ENCODE peak calls at places on chromosomes 5 and 9, in four cellular contexts. One of them, this sample, is unnamed.
A peak's percentile ranks its signal among the peaks of the same experiment; 100 is the strongest.

GRCh38 chr5:33206962-33207506 is 233.7 kb upstream of the TARS1 start:
- DNase-seq in GM12878: no peak
- DNase-seq in K562: no peak
- DNase-seq in GM12891: no peak
- DNase-seq in this sample: no peak

GRCh38 chr9:134536101-134536900 is 105.3 kb upstream of the COL5A1 start:
- DNase-seq in K562: no peak
- DNase-seq in GM12878: no peak
- DNase-seq in GM12891: no peak
- DNase-seq in this sample: no peak

GRCh38 chr9:69421908-69422801 is 97.1 kb downstream of the ENTREP1 start:
- DNase-seq in GM12891: peak; percentile 56
- DNase-seq in K562: peak; percentile 54
- DNase-seq in GM12878: no peak
- DNase-seq in this sample: no peak

GRCh38 chr5:471750-472058 is 28.7 kb downstream of the EXOC3 start:
- DNase-seq in K562: no peak
- DNase-seq in GM12878: no peak
- DNase-seq in GM12891: no peak
- DNase-seq in this sample: peak; percentile 44

GRCh38 chr9:124780060-124780756 is 3.3 kb downstream of the OLFML2A start:
- DNase-seq in GM12891: no peak
- DNase-seq in K562: no peak
- DNase-seq in GM12878: no peak
- DNase-seq in this sample: no peak

GRCh38 chr5:120388016-120388781 is 75.9 kb upstream of the PRR16 start:
- DNase-seq in GM12878: no peak
- DNase-seq in GM12891: no peak
- DNase-seq in K562: no peak
- DNase-seq in this sample: peak; percentile 11

GRCh38 chr9:100567856-100568255 is 10.0 kb upstream of the CAVIN4 start:
- DNase-seq in GM12891: no peak
- DNase-seq in K562: no peak
- DNase-seq in GM12878: no peak
- DNase-seq in this sample: no peak

GRCh38 chr9:98429613-98430012 is 174.2 kb upstream of the TBC1D2 start:
- DNase-seq in GM12878: no peak
- DNase-seq in GM12891: no peak
- DNase-seq in K562: no peak
- DNase-seq in this sample: peak; percentile 40

GRCh38 chr9:20732118-20732517 is 48.1 kb downstream of the FOCAD start:
- DNase-seq in K562: no peak
- DNase-seq in GM12878: no peak
- DNase-seq in GM12891: no peak
- DNase-seq in this sample: no peak

GRCh38 chr5:152329191-152329590 is 75.9 kb downstream of the NMUR2 start:
- DNase-seq in GM12891: no peak
- DNase-seq in GM12878: no peak
- DNase-seq in K562: no peak
- DNase-seq in this sample: no peak

GRCh38 chr9:133107245-133107722 is 13.8 kb downstream of the RALGDS start:
- DNase-seq in GM12891: no peak
- DNase-seq in K562: no peak
- DNase-seq in GM12878: no peak
- DNase-seq in this sample: no peak

GRCh38 chr5:50958852-50959457 is 292.5 kb downstream of the PARP8 start:
- DNase-seq in K562: peak; percentile 18
- DNase-seq in GM12891: no peak
- DNase-seq in GM12878: no peak
- DNase-seq in this sample: peak; percentile 15

GRCh38 chr5:179258922-179259730 is 86.1 kb downstream of the ADAMTS2 start:
- DNase-seq in GM12878: no peak
- DNase-seq in K562: no peak
- DNase-seq in GM12891: no peak
- DNase-seq in this sample: no peak

GRCh38 chr5:101675510-101675909 is 620.6 kb downstream of the SLCO4C1 start:
- DNase-seq in GM12878: no peak
- DNase-seq in K562: no peak
- DNase-seq in GM12891: no peak
- DNase-seq in this sample: no peak

GRCh38 chr9:68560131-68560844 is 19.6 kb upstream of the TMEM252 start:
- DNase-seq in GM12891: no peak
- DNase-seq in GM12878: no peak
- DNase-seq in K562: peak; percentile 63
- DNase-seq in this sample: peak; percentile 94

GRCh38 chr5:76819851-76820280 is 1.0 kb downstream of the F2RL1 start:
- DNase-seq in GM12891: no peak
- DNase-seq in K562: no peak
- DNase-seq in GM12878: no peak
- DNase-seq in this sample: no peak

GRCh38 chr5:116861662-116862061 is 287.0 kb upstream of the SEMA6A start:
- DNase-seq in GM12878: no peak
- DNase-seq in K562: no peak
- DNase-seq in GM12891: no peak
- DNase-seq in this sample: no peak

GRCh38 chr9:120439147-120439546 is 140.8 kb downstream of the CDK5RAP2 start:
- DNase-seq in GM12891: no peak
- DNase-seq in GM12878: no peak
- DNase-seq in K562: peak; percentile 41
- DNase-seq in this sample: no peak
- TF ChIP-seq SPI1 in GM12891: no peak
- TF ChIP-seq SPI1 in GM12878: no peak
- TF ChIP-seq SPI1 in K562: no peak
- TF ChIP-seq SPI1 in this sample: no peak

GRCh38 chr5:15938961-15939360 is 240.6 kb downstream of the MARCHF11 start:
- DNase-seq in GM12878: no peak
- DNase-seq in GM12891: no peak
- DNase-seq in K562: no peak
- DNase-seq in this sample: no peak
- TF ChIP-seq POLR2AphosphoS5 in GM12878: no peak
- TF ChIP-seq POLR2AphosphoS5 in GM12891: no peak
- TF ChIP-seq POLR2AphosphoS5 in K562: no peak
- TF ChIP-seq POLR2AphosphoS5 in this sample: no peak

GRCh38 chr9:121498487-121499176 is 1.0 kb downstream of the GGTA1 start:
- DNase-seq in K562: no peak
- DNase-seq in GM12878: no peak
- DNase-seq in GM12891: peak; percentile 23
- DNase-seq in this sample: peak; percentile 65

GRCh38 chr9:121500165-121500478 is 478 bp upstream of the GGTA1 start:
- DNase-seq in GM12891: no peak
- DNase-seq in GM12878: no peak
- DNase-seq in K562: no peak
- DNase-seq in this sample: no peak

GRCh38 chr9:121499427-121500164 is at the start of gene GGTA1:
- DNase-seq in GM12878: no peak
- DNase-seq in K562: peak; percentile 48
- DNase-seq in GM12891: peak; percentile 36
- DNase-seq in this sample: no peak

GRCh38 chr9:121499177-121499426 is 542 bp downstream of the GGTA1 start:
- DNase-seq in K562: no peak
- DNase-seq in GM12891: peak; percentile 17
- DNase-seq in GM12878: no peak
- DNase-seq in this sample: no peak

GRCh38 chr9:121498150-121498486 is 1.5 kb downstream of the GGTA1 start:
- DNase-seq in GM12878: peak; percentile 21
- DNase-seq in GM12891: peak; percentile 71
- DNase-seq in K562: peak; percentile 66
- DNase-seq in this sample: no peak
- TF ChIP-seq SPI1 in GM12878: no peak
- TF ChIP-seq SPI1 in GM12891: no peak
- TF ChIP-seq SPI1 in K562: no peak
- TF ChIP-seq SPI1 in this sample: no peak

DNA sequence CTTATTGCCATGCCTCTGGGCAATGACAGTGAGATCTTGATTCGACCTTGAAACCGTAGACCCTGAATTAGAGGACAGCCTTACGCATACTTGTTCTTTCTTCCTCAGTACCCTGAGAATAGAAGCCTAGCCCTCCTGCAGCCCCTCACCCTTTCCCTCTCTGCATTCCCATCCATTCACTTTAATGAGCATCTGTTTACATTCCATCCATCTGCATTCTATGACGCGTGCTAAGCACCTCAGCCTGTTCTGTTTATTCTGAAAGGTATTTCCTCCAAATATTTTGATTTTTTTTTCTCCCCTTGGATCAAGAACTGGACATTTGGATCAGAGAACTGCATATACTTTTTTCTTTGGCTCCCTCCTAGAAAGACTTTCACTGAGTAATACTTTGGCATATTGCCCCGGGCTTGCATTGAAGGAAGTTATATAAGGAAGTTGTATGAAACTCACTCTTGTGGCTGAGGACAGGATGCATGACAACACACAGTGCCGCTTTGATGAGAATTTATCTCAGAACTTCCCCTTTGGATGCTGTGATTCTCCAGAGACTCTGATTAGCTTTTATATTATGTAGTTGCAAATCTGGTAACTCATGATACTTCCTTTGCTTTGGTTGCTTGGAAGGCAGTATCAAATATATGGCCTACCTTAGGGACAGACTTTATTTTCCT is 15.7 kb downstream of the TMEM8B start:
- DNase-seq in GM12878: peak; percentile 64
- DNase-seq in GM12891: no peak
- DNase-seq in K562: no peak
- DNase-seq in this sample: peak; percentile 90
- TF ChIP-seq POLR2AphosphoS5 in GM12878: no peak
- TF ChIP-seq POLR2AphosphoS5 in GM12891: no peak
- TF ChIP-seq POLR2AphosphoS5 in K562: no peak
- TF ChIP-seq POLR2AphosphoS5 in this sample: peak; percentile 96

GRCh38 chr5:74940782-74941363 is 74.7 kb upstream of the FAM169A start:
- DNase-seq in K562: no peak
- DNase-seq in GM12891: no peak
- DNase-seq in GM12878: no peak
- DNase-seq in this sample: no peak

GRCh38 chr5:74938250-74938649 is 72.1 kb upstream of the FAM169A start:
- DNase-seq in K562: no peak
- DNase-seq in GM12891: no peak
- DNase-seq in GM12878: no peak
- DNase-seq in this sample: no peak

GRCh38 chr5:74935752-74936091 is 69.5 kb upstream of the FAM169A start:
- DNase-seq in GM12878: no peak
- DNase-seq in GM12891: no peak
- DNase-seq in K562: no peak
- DNase-seq in this sample: no peak

GRCh38 chr5:74934949-74935751 is 69.0 kb upstream of the FAM169A start:
- DNase-seq in K562: no peak
- DNase-seq in GM12891: no peak
- DNase-seq in GM12878: no peak
- DNase-seq in this sample: no peak
- TF ChIP-seq SPI1 in K562: no peak
- TF ChIP-seq SPI1 in GM12891: no peak
- TF ChIP-seq SPI1 in GM12878: no peak
- TF ChIP-seq SPI1 in this sample: no peak

GRCh38 chr5:69189162-69190086 is at the start of gene CENPH:
- DNase-seq in GM12891: peak; percentile 78
- DNase-seq in K562: peak; percentile 90
- DNase-seq in GM12878: peak; percentile 63
- DNase-seq in this sample: peak; percentile 84
- TF ChIP-seq POLR2AphosphoS5 in GM12891: peak; percentile 65
- TF ChIP-seq POLR2AphosphoS5 in K562: peak; percentile 48
- TF ChIP-seq POLR2AphosphoS5 in GM12878: peak; percentile 71
- TF ChIP-seq POLR2AphosphoS5 in this sample: no peak

GRCh38 chr5:173213236-173213933 is 21.6 kb downstream of the NKX2-5 start:
- DNase-seq in GM12878: no peak
- DNase-seq in K562: no peak
- DNase-seq in GM12891: no peak
- DNase-seq in this sample: no peak

GRCh38 chr5:173222466-173222865 is 12.5 kb downstream of the NKX2-5 start:
- DNase-seq in GM12878: no peak
- DNase-seq in K562: no peak
- DNase-seq in GM12891: no peak
- DNase-seq in this sample: no peak

DNA sequence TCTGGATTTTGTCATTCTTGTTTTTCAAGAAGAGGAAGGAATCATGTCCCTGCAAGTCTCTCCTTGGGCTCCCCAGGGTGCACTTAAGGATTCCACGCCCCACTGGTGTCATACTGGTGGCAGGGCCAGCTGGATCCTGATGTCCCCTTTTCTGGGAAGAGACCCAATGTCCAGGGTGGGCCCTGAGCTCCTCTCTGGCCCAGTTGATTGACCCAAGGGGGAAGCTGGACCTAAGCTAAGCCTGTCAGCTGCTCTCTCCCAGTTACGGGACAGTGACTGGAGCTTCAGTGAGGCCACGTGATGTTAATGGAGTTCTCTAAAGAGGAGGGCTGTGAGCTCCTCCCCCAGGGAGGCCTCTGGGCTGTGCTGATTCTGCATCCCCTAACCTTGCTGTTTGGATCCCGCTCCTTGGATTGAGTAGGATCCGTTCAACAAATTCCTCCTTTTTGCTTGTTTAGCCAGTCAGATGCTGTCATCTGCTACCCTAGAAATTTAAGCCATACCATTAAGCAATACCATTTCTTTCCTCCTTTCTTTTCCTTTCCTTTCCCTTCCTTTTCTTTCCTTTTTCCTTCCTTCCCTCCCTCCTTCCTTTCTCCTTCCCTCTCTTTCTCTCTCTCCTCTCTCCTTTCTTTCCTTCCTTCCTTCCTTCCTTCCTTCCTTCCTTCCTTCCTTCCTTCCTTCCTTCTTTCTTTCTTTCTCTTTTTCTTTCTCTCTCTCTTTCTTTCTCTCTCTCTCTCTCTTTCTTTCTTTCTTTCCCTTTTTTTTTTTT is 17.2 kb downstream of the NKX2-5 start:
- DNase-seq in GM12878: no peak
- DNase-seq in K562: no peak
- DNase-seq in GM12891: no peak
- DNase-seq in this sample: no peak
- TF ChIP-seq SPI1 in GM12878: no peak
- TF ChIP-seq SPI1 in K562: no peak
- TF ChIP-seq SPI1 in GM12891: no peak
- TF ChIP-seq SPI1 in this sample: no peak

GRCh38 chr5:75050415-75050814 is 1.9 kb downstream of the GCNT4 start:
- DNase-seq in GM12878: no peak
- DNase-seq in K562: peak; percentile 39
- DNase-seq in GM12891: no peak
- DNase-seq in this sample: no peak

GRCh38 chr5:75054110-75054930 is 2.0 kb upstream of the GCNT4 start:
- DNase-seq in GM12878: no peak
- DNase-seq in GM12891: no peak
- DNase-seq in K562: no peak
- DNase-seq in this sample: no peak

GRCh38 chr5:75051217-75051751 is 1.1 kb downstream of the GCNT4 start:
- DNase-seq in GM12891: no peak
- DNase-seq in GM12878: no peak
- DNase-seq in K562: no peak
- DNase-seq in this sample: no peak

GRCh38 chr5:75053286-75054109 is 1.1 kb upstream of the GCNT4 start:
- DNase-seq in GM12878: no peak
- DNase-seq in K562: peak; percentile 8
- DNase-seq in GM12891: peak; percentile 27
- DNase-seq in this sample: peak; percentile 7

GRCh38 chr5:75052461-75053285 is at the start of gene GCNT4:
- DNase-seq in K562: no peak
- DNase-seq in GM12891: peak; percentile 25
- DNase-seq in GM12878: no peak
- DNase-seq in this sample: no peak
- TF ChIP-seq POLR2AphosphoS5 in K562: no peak
- TF ChIP-seq POLR2AphosphoS5 in GM12891: no peak
- TF ChIP-seq POLR2AphosphoS5 in GM12878: no peak
- TF ChIP-seq POLR2AphosphoS5 in this sample: no peak

This sample was measured in HL-60.